ENCODE peak calls at places on chromosomes 7 and 10, in eight cellular contexts. H is aorta; E is fibroblast of pulmonary artery; O is lung; C is GM04504; F is DMS79; M is RWPE1; J is activated naive CD4-positive, alpha-beta T cell. T is an unnamed sample.

GRCh38 chr10:97058521-97058920 is 127.2 kb downstream of the SLIT1 start:
- DNase-seq in H (peak), E (no peak), O (no peak), C (no peak), F (no peak), M (no peak), J (no peak), T (no peak)

GRCh38 chr10:47035447-47036337 is 124.5 kb downstream of the PTPN20 start:
- DNase-seq in H (no peak), E (no peak), O (no peak), C (no peak), F (no peak), M (no peak), J (no peak), T (no peak)

GRCh38 chr10:26380815-26381214 is 57.3 kb upstream of the APBB1IP start:
- DNase-seq in H (no peak), E (peak), O (no peak), C (no peak), F (no peak), M (no peak), J (no peak), T (no peak)

GRCh38 chr10:71361581-71361980 is 35.1 kb upstream of the CDH23 start:
- DNase-seq in H (no peak), E (no peak), O (no peak), C (no peak), F (no peak), M (no peak), J (no peak), T (no peak)

GRCh38 chr10:133474027-133474426 is 20.3 kb downstream of the SCART1 start:
- DNase-seq in H (no peak), E (no peak), O (no peak), C (no peak), F (no peak), M (no peak), J (no peak), T (no peak)

GRCh38 chr7:17930546-17930945 is 9.7 kb downstream of the SNX13 start:
- DNase-seq in H (no peak), E (no peak), O (no peak), C (no peak), F (no peak), M (no peak), J (no peak), T (no peak)

GRCh38 chr7:111980721-111981120 is 225.5 kb downstream of the DOCK4 start:
- DNase-seq in H (no peak), E (no peak), O (no peak), C (no peak), F (no peak), M (no peak), J (no peak), T (no peak)

GRCh38 chr10:8065651-8066050 is 11.2 kb downstream of the GATA3 start:
- DNase-seq in H (no peak), E (no peak), O (no peak), C (no peak), F (no peak), M (peak), J (no peak), T (no peak)

GRCh38 chr10:69864321-69864720 is 62.6 kb downstream of the COL13A1 start:
- DNase-seq in H (no peak), E (peak), O (no peak), C (peak), F (no peak), M (peak), J (no peak), T (no peak)

GRCh38 chr10:29795856-29796255 is 161.1 kb upstream of the SVIL start:
- DNase-seq in H (no peak), E (no peak), O (no peak), C (peak), F (no peak), M (no peak), J (no peak), T (no peak)

GRCh38 chr10:47294057-47294456 is 5.9 kb upstream of the GDF10 start:
- DNase-seq in H (no peak), E (no peak), O (no peak), C (no peak), F (no peak), M (no peak), J (no peak), T (no peak)

GRCh38 chr10:123241391-123242141 is 87.4 kb downstream of the BUB3 start:
- DNase-seq in H (no peak), E (peak), O (no peak), C (no peak), F (no peak), M (no peak), J (no peak), T (no peak)

GRCh38 chr10:44926771-44927751 is 15.9 kb downstream of the TMEM72 start:
- DNase-seq in H (no peak), E (peak), O (no peak), C (no peak), F (no peak), M (no peak), J (no peak), T (no peak)

GRCh38 chr10:77397103-77397502 is 240.5 kb downstream of the KCNMA1 start:
- DNase-seq in H (no peak), E (no peak), O (no peak), C (no peak), F (no peak), M (no peak), J (no peak), T (no peak)

GRCh38 chr10:93071177-93071472 is 2.6 kb upstream of the CYP26A1 start:
- DNase-seq in H (no peak), E (no peak), O (no peak), C (no peak), F (no peak), M (no peak), J (no peak), T (no peak)

GRCh38 chr10:122147731-122148130 is 123.4 kb upstream of the BTBD16 start:
- DNase-seq in H (no peak), E (peak), O (no peak), C (no peak), F (peak), M (no peak), J (no peak), T (no peak)

GRCh38 chr7:36855330-36855729 is 131.0 kb upstream of the AOAH start:
- DNase-seq in H (no peak), E (no peak), O (no peak), C (no peak), F (no peak), M (peak), J (no peak), T (no peak)

GRCh38 chr10:79146611-79147130 is 77.9 kb downstream of the ZMIZ1 start:
- DNase-seq in H (peak), E (no peak), O (peak), C (no peak), F (no peak), M (no peak), J (no peak), T (no peak)

GRCh38 chr10:35870665-35871310 is 228.7 kb upstream of the FZD8 start:
- DNase-seq in H (no peak), E (no peak), O (no peak), C (no peak), F (no peak), M (no peak), J (no peak), T (no peak)

GRCh38 chr10:132359305-132360040 is 27.5 kb downstream of the LRRC27 start:
- DNase-seq in H (peak), E (no peak), O (peak), C (no peak), F (peak), M (no peak), J (no peak), T (no peak)

GRCh38 chr7:142303650-142304049 is 45.8 kb upstream of the PRSS58 start:
- DNase-seq in H (no peak), E (no peak), O (no peak), C (no peak), F (no peak), M (no peak), J (no peak), T (no peak)

GRCh38 chr7:90690159-90690858 is 94.2 kb downstream of the CDK14 start:
- DNase-seq in H (no peak), E (no peak), O (no peak), C (no peak), F (no peak), M (no peak), J (no peak), T (no peak)

GRCh38 chr10:79084012-79084971 is 15.5 kb downstream of the ZMIZ1 start:
- DNase-seq in H (peak), E (peak), O (peak), C (peak), F (no peak), M (peak), J (no peak), T (no peak)

GRCh38 chr7:115047968-115048720 is 126.2 kb downstream of the MDFIC start:
- DNase-seq in H (no peak), E (peak), O (no peak), C (peak), F (no peak), M (no peak), J (no peak), T (no peak)

GRCh38 chr10:126686732-126687693 is 16.5 kb upstream of the C10orf90 start:
- DNase-seq in H (no peak), E (no peak), O (peak), C (no peak), F (no peak), M (no peak), J (no peak), T (no peak)

GRCh38 chr10:26292058-26292457 is 75.5 kb downstream of the GAD2 start:
- DNase-seq in H (no peak), E (no peak), O (no peak), C (no peak), F (no peak), M (no peak), J (no peak), T (no peak)

GRCh38 chr10:18713077-18713476 is 53.8 kb downstream of the ARL5B start:
- DNase-seq in H (no peak), E (peak), O (no peak), C (peak), F (no peak), M (peak), J (no peak), T (no peak)

GRCh38 chr7:71409550-71410157 is 277.7 kb downstream of the GALNT17 start:
- DNase-seq in H (no peak), E (no peak), O (no peak), C (no peak), F (no peak), M (no peak), J (no peak), T (no peak)

GRCh38 chr10:115093776-115094361 is 704 bp downstream of the ATRNL1 start:
- DNase-seq in H (no peak), E (no peak), O (no peak), C (no peak), F (no peak), M (no peak), J (no peak), T (no peak)

GRCh38 chr7:30912986-30913671 is 1.5 kb downstream of the AQP1 start:
- DNase-seq in H (peak), E (no peak), O (no peak), C (no peak), F (no peak), M (no peak), J (no peak), T (no peak)

GRCh38 chr7:5035276-5035675 is 10.4 kb upstream of the RBAK start:
- DNase-seq in H (no peak), E (no peak), O (no peak), C (no peak), F (no peak), M (no peak), J (no peak), T (no peak)

GRCh38 chr10:82826132-82826531 is 951.1 kb downstream of the NRG3 start:
- DNase-seq in H (no peak), E (peak), O (no peak), C (peak), F (no peak), M (peak), J (no peak), T (no peak)

GRCh38 chr7:146591976-146592375 is 475.4 kb downstream of the CNTNAP2 start:
- DNase-seq in H (no peak), E (no peak), O (no peak), C (no peak), F (no peak), M (no peak), J (no peak), T (no peak)